ENCODE peak calls at places on chromosomes 7 and 10, in five cellular contexts. Z is Peyer's patch, O is hepatocyte, Y is thyroid gland, B is pancreas. Q is an unnamed sample. For H3K4me1, the result is how much of the 10 kb centered on the place peaks cover.

GRCh38 chr10:87862644-87863101 is 660 bp downstream of the KLLN start:
- DNase-seq in Y (no peak), B (no peak), Z (no peak), O (no peak), Q (no peak)

GRCh38 chr7:12729112-12729511 is 41.7 kb downstream of the ARL4A start:
- DNase-seq in Y (peak), B (peak), Z (no peak), O (peak), Q (peak)

GRCh38 chr10:89427629-89428028 is 13.3 kb downstream of the IFIT5 start:
- DNase-seq in B (no peak), Z (no peak), Y (no peak), O (no peak), Q (no peak)

GRCh38 chr10:122294006-122294405 is 22.9 kb downstream of the BTBD16 start:
- DNase-seq in Z (no peak), Y (no peak), B (no peak), O (peak), Q (no peak)

GRCh38 chr7:26584964-26585650 is 279.3 kb downstream of the SKAP2 start:
- DNase-seq in B (no peak), Z (no peak), O (peak), Y (no peak), Q (no peak)

GRCh38 chr10:73828166-73828565 is 16.8 kb upstream of the NDST2 start:
- DNase-seq in Z (no peak), B (no peak), O (no peak), Y (no peak), Q (no peak)

GRCh38 chr7:2997014-2997413 is 46.7 kb downstream of the CARD11 start:
- DNase-seq in Z (no peak), Y (no peak), O (no peak), B (no peak), Q (no peak)

GRCh38 chr7:133916621-133917020 is 210.5 kb upstream of the LRGUK start:
- DNase-seq in Y (no peak), Z (no peak), O (no peak), B (no peak), Q (no peak)

GRCh38 chr10:91410638-91411367 is 659 bp downstream of the HECTD2 start:
- DNase-seq in O (peak), B (no peak), Y (peak), Z (no peak), Q (no peak)

GRCh38 chr7:139721417-139721816 is 56.4 kb downstream of the HIPK2 start:
- DNase-seq in B (no peak), O (no peak), Y (no peak), Z (no peak), Q (peak)
- H3K4me1 ChIP-seq in B (under half), O (under half), Y (under half), Z (under half), Q (under half)

DNA sequence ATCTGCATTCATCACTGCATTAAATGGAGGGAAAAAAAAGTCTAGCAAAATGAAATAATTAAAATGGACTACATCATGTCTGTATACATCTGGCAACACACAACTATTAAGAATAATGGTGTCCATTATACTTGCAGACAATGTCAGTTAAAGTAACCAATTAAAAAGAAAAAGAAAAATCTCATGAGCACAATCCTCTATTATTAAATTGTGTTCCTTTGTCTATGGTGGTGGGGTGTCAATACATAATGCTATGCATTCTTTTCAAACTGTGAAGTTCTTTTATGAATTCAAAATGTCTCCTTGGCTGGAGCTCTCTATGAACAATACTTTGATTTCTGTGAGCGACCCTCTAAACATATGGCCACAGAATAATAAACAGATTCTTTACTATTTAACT is 63.5 kb downstream of the NRP1 start:
- DNase-seq in O (no peak), Z (no peak), Y (no peak), B (no peak), Q (no peak)
- H3K27ac ChIP-seq in O (no peak), Z (no peak), Y (no peak), B (no peak), Q (no peak)

GRCh38 chr10:74975758-74976157 is 135.7 kb upstream of the SAMD8 start:
- DNase-seq in Z (no peak), B (no peak), O (no peak), Y (no peak), Q (no peak)
- TF ChIP-seq CTCF in Z (no peak), B (no peak), O (no peak), Y (no peak), Q (no peak)

DNA sequence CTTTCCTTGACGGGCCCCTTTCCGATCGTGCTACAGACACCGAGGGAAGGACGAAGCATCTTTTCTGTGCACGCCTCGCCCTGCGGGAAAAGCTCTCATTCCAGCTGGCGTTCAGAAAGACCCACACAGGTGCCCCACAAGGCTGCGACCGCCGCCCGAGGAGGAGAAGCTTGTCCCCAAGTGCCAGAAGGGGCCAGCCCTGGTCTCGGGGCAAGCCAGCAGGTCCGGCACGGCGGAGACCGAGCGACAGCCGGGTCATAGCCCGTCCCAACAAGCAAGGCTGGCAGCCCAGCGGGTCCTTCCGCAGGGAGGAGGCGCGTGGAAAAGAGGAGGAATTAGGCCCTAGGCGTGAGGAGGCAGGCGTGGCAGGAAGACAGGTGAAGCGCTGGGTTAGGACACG is 62.7 kb downstream of the TNRC18 start:
- DNase-seq in Z (no peak), B (no peak), Y (no peak), O (no peak), Q (no peak)
- H3K4me1 ChIP-seq in Z (under half), B (under half), Y (under half), O (under half), Q (under half)

DNA sequence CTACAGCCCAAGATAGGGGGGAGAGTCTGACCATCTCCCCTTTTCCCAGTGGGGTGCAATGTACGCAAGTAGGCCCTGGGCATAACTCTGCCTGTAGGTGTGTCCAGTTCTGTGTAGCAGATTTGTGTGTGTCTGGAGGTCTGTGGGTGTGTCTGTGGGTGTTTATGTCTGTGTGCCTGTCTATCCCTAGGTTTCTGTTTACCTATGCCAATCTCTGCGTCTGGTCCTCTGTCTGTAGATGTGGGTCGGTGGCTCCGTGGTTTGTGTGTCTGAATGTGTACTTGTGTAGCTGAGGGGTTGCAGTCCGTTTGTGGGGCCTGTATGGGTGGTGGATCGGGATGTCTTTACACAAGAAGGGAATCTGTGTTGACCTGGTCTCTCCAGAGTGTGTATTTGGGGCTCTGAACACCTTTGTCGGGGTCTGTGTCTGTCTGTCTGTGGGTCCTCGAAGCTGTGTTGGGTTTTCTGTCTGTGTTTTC is 948 bp downstream of the NYAP1 start:
- DNase-seq in Z (no peak), O (no peak), B (no peak), Y (no peak), Q (no peak)
- H3K27ac ChIP-seq in Z (no peak), O (peak), B (no peak), Y (no peak), Q (no peak)

GRCh38 chr7:44819292-44819691 is 22.8 kb downstream of the PPIA start:
- DNase-seq in B (no peak), O (no peak), Z (no peak), Y (no peak), Q (no peak)

GRCh38 chr7:44811093-44811492 is 14.6 kb downstream of the PPIA start:
- DNase-seq in O (peak), Z (no peak), B (no peak), Y (no peak), Q (no peak)

GRCh38 chr7:44811571-44811970 is 15.1 kb downstream of the PPIA start:
- DNase-seq in B (no peak), O (no peak), Y (no peak), Z (no peak), Q (no peak)

DNA sequence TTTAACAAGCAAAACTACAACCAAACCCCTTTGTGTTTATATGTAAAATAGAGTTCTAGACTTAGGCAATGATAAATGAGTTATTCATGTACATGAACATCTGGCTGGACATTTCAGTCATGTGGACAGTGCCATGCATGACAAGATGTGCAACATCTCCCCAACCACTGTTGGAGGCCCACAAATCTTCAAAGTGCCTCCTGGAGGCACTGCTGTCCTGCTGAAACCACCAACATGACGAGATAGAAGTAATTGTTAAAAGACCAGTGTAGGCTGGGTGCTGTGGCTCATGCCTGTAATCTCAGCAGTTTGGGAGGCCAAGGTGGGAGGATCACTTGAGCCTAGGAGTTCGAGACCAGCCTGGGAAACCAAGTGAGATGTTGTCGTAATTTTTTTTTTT is 18.5 kb downstream of the PPIA start:
- DNase-seq in Z (no peak), Y (no peak), B (no peak), O (no peak), Q (no peak)
- TF ChIP-seq CTCF in Z (no peak), Y (no peak), B (no peak), O (no peak), Q (no peak)

GRCh38 chr7:75950111-75950681 is 35.2 kb downstream of the POR start:
- DNase-seq in Z (no peak), O (no peak), B (no peak), Y (no peak), Q (no peak)

GRCh38 chr7:75953431-75953830 is 38.5 kb downstream of the POR start:
- DNase-seq in O (no peak), Y (no peak), Z (no peak), B (no peak), Q (no peak)

GRCh38 chr7:75953918-75954317 is 39.0 kb downstream of the POR start:
- DNase-seq in B (no peak), Y (no peak), O (no peak), Z (no peak), Q (no peak)

GRCh38 chr7:75948179-75948578 is 33.2 kb downstream of the POR start:
- DNase-seq in Y (peak), B (no peak), Z (no peak), O (no peak), Q (no peak)

GRCh38 chr7:75951506-75951905 is 36.6 kb downstream of the POR start:
- DNase-seq in O (peak), Z (no peak), Y (no peak), B (no peak), Q (no peak)
- H3K4me1 ChIP-seq in O (under half), Z (under half), Y (under half), B (under half), Q (under half)